ENCODE peak calls at places on chromosome 15, in four cellular contexts. T is CD8-positive, alpha-beta T cell; R is AG04450; P is psoas muscle. I is an unnamed sample. For H3K9me3, the result is how much of the 10 kb centered on the place peaks cover.

GRCh38 chr15:66931768-66932633 is 133.4 kb upstream of the SMAD3 start:
- DNase-seq in R (no peak), P (no peak), T (no peak), I (no peak)

GRCh38 chr15:40069178-40070165 is 30.5 kb upstream of the SRP14 start:
- DNase-seq in P (peak), T (no peak), R (no peak), I (no peak)

GRCh38 chr15:51731549-51732267 is 5.7 kb downstream of the LYSMD2 start:
- DNase-seq in P (no peak), T (peak), R (peak), I (no peak)

GRCh38 chr15:68797157-68797556 is 23.5 kb downstream of the ANP32A start:
- DNase-seq in T (no peak), R (no peak), P (no peak), I (no peak)

GRCh38 chr15:68997930-68998777 is 16.3 kb upstream of the NOX5 start:
- DNase-seq in P (no peak), T (no peak), R (no peak), I (no peak)

GRCh38 chr15:40232625-40233070 is 6.2 kb upstream of the PAK6 start:
- DNase-seq in T (no peak), R (no peak), P (no peak), I (no peak)

GRCh38 chr15:31091531-31091930 is 10.0 kb downstream of the TRPM1 start:
- DNase-seq in R (no peak), T (no peak), P (no peak), I (no peak)

GRCh38 chr15:48693474-48693873 is 48.0 kb upstream of the FBN1 start:
- DNase-seq in P (no peak), R (no peak), T (no peak), I (no peak)

GRCh38 chr15:88049509-88049908 is 207.0 kb downstream of the NTRK3 start:
- DNase-seq in P (no peak), R (no peak), T (no peak), I (no peak)
- H3K4me3 ChIP-seq in P (no peak), R (no peak), T (no peak), I (no peak)

DNA sequence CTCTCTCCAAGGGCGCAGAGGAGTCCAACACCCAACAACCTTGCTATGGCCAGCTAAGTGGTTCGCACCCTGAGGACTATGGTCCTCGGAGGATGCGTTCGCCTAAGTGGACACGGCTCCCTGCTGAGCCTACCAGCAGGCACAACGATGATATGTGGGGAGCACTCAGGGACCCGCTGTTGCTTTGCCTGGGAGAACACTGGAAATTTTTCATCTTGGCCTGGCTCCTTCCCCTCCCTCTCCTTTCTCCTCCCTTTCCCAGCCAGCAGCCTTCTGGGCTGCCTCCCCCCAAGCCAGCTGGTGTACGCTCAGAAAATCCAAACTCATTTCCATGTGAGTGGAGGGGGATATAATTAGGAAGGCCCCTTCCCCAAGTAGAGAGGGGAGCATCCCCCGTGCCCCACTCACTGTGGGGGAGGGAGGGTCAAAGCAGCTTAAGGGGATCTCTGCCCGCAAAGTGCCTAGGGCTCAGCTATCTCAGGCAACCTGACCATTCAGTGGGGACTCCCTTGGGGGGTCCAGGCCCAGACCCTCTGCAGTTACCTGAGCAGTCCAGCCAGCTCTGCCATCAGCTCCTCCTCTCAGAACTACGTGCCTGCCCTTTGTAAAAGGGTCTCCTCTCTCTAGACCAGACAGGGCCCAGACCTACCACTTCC is 630 bp upstream of the SEMA7A start:
- DNase-seq in P (no peak), R (no peak), T (no peak), I (no peak)
- H3K27ac ChIP-seq in P (peak), R (peak), T (no peak), I (no peak)

GRCh38 chr15:46129145-46129544 is 494.3 kb downstream of the SQOR start:
- DNase-seq in P (no peak), R (peak), T (no peak), I (no peak)

GRCh38 chr15:46131876-46132275 is 497.0 kb downstream of the SQOR start:
- DNase-seq in T (no peak), P (no peak), R (no peak), I (no peak)

GRCh38 chr15:46126581-46126980 is 491.8 kb downstream of the SQOR start:
- DNase-seq in T (no peak), P (no peak), R (no peak), I (no peak)

DNA sequence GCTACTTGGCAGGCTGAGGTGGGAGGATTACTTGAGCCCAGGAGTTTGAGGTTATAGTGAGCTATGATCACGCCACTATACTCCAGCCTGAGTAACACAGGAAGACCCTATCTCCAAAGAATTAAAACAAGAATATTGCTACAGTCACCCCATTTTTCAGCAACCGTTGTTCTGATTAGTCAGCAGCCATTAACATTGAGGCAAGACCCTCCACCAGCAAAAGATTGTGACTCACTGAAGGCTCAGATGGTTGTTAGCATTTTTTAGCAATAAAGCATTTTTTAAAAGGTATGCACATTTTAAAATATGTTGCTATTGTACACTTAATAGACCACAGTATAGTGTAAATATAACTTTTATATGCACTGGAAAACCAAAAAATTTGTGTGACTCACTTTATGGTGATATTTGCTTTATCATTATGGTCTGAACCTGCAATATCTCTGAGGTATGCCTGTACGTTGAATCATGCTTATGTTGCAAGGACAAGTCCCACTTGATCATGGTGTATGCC is 492.6 kb downstream of the SQOR start:
- DNase-seq in T (no peak), R (peak), P (no peak), I (no peak)
- H3K9me3 ChIP-seq in T (under half), R (under half), P (under half), I (under half)

GRCh38 chr15:65396965-65397317 is 19.1 kb upstream of the IGDCC3 start:
- DNase-seq in P (no peak), T (no peak), R (no peak), I (no peak)
- H3K4me3 ChIP-seq in P (no peak), T (no peak), R (no peak), I (no peak)

GRCh38 chr15:82911458-82911857 is 41.1 kb downstream of the HOMER2 start:
- DNase-seq in P (no peak), T (no peak), R (no peak), I (no peak)
- H3K27ac ChIP-seq in P (no peak), T (no peak), R (no peak), I (no peak)

DNA sequence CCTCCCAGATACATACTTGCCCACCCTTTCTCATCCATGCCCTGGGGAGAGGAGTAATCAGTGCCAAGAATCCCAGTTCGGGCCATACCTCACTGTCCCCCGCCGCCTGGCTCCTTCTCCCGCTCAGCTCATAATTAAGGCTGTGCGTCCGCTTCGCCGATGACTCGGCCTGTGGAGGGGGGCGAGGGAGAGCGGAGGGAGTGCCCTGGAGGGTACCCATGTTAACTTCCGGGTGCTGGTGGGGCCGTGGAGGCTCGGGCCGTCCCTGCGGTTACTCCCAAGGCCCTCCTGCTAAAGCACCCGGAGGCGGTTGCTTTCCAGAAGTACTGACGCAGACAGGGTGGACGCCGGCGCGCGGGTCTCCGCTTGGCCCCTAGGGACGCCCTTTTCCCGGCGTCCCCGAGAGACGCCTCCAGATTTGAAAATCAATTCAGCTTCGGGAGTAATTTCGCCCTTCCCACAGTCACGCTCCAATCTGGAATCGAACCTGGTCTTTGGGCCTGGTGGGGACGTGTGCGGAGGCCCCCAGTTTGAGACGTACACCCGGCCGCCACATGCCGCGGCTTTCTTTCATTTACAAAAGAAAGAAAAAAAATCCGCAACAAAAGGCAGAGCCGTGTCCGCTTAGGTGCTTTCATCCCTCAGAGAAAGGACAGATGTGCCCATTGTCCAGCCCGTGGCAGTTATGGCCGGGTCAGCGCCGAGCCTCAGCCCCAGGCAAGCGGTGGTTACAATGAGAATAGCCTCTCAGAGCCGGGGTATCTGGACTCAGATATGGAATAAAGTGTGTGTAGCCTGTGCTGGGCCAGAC is 1.0 kb upstream of the ONECUT1 start:
- DNase-seq in P (no peak), T (no peak), R (no peak), I (no peak)
- H3K9me3 ChIP-seq in P (under half), T (under half), R (under half), I (under half)

I was measured in effector memory CD4-positive, alpha-beta T cell.